ENCODE peak calls at places on chromosomes 4 and X, in five cellular contexts. A, Q, G, T and M are unnamed samples.

GRCh38 chr4:89056953-89057398 is at the start of gene FAM13A:
- DNase-seq in A (no peak), G (peak; percentile 92), Q (no peak), T (peak; percentile 72), M (peak; percentile 93)

GRCh38 chrX:27680726-27681125 is 90.6 kb downstream of the DCAF8L2 start:
- DNase-seq in T (no peak), G (no peak), Q (no peak), A (no peak), M (no peak)

GRCh38 chr4:180828455-180829018 is 1414.7 kb upstream of the TENM3 start:
- DNase-seq in A (peak; percentile 68), T (no peak), G (no peak), Q (peak; percentile 58), M (peak; percentile 27)

GRCh38 chrX:15497865-15498264 is 2.7 kb upstream of the BMX start:
- DNase-seq in G (peak; percentile 25), Q (peak; percentile 93), T (peak; percentile 56), A (peak; percentile 54), M (peak; percentile 81)

GRCh38 chr4:28350485-28350884 is 1489.8 kb downstream of the STIM2 start:
- DNase-seq in A (no peak), G (no peak), Q (no peak), T (no peak), M (no peak)

GRCh38 chrX:16869393-16870094 is 618 bp downstream of the RBBP7 start:
- DNase-seq in G (peak; percentile 19), Q (peak; percentile 82), A (peak; percentile 66), T (peak; percentile 49), M (peak; percentile 57)

GRCh38 chr4:88108747-88109122 is 49.7 kb downstream of the ABCG2 start:
- DNase-seq in T (no peak), Q (no peak), G (no peak), A (no peak), M (no peak)

GRCh38 chr4:47442980-47443379 is 20.5 kb downstream of the COMMD8 start:
- DNase-seq in G (no peak), A (peak; percentile 22), T (no peak), Q (no peak), M (no peak)

GRCh38 chrX:22122510-22122909 is 90.4 kb downstream of the PHEX start:
- DNase-seq in G (peak; percentile 37), T (no peak), Q (no peak), A (no peak), M (no peak)

GRCh38 chr4:8205749-8206611 is 6.9 kb downstream of the SH3TC1 start:
- DNase-seq in T (no peak), G (no peak), Q (no peak), A (peak; percentile 29), M (no peak)

GRCh38 chrX:102548231-102548630 is 31.7 kb upstream of the TMSB15A start:
- DNase-seq in G (no peak), T (no peak), A (no peak), Q (no peak), M (no peak)

GRCh38 chr4:108049406-108049805 is 59.7 kb downstream of the HADH start:
- DNase-seq in A (no peak), G (no peak), T (no peak), Q (no peak), M (no peak)

GRCh38 chrX:43166874-43167273 is 388.9 kb upstream of the PPP1R2C start:
- DNase-seq in Q (no peak), G (no peak), T (no peak), A (no peak), M (no peak)

GRCh38 chrX:40166582-40166981 is 68.8 kb upstream of the BCOR start:
- DNase-seq in T (no peak), A (peak; percentile 80), G (peak; percentile 27), Q (no peak), M (peak; percentile 45)

GRCh38 chr4:80254114-80254513 is 12.3 kb upstream of the FGF5 start:
- DNase-seq in A (no peak), Q (no peak), T (no peak), G (no peak), M (no peak)

GRCh38 chr4:115028682-115029385 is 84.6 kb downstream of the NDST4 start:
- DNase-seq in Q (no peak), T (no peak), G (no peak), A (no peak), M (peak; percentile 59)

GRCh38 chr4:10605746-10606482 is 78.7 kb downstream of the CLNK start:
- DNase-seq in T (no peak), G (no peak), A (no peak), Q (no peak), M (no peak)

GRCh38 chrX:72046447-72046846 is 85.3 kb downstream of the RTL5 start:
- DNase-seq in A (no peak), G (no peak), Q (no peak), T (no peak), M (no peak)
- H3K27ac ChIP-seq in A (no peak overlapping the region), G (peak overlapping the region; percentile 63), Q (no peak overlapping the region), T (peak overlapping the region; percentile 70), M (no peak overlapping the region)

GRCh38 chrX:7117587-7117986 is 29.9 kb upstream of the STS start:
- DNase-seq in A (peak; percentile 47), Q (peak; percentile 83), T (no peak), G (no peak), M (no peak)

GRCh38 chrX:7116081-7116480 is 31.4 kb upstream of the STS start:
- DNase-seq in A (no peak), G (no peak), T (no peak), Q (no peak), M (no peak)

GRCh38 chrX:7115557-7115956 is 32.0 kb upstream of the STS start:
- DNase-seq in T (no peak), G (no peak), A (peak; percentile 27), Q (no peak), M (peak; percentile 77)

GRCh38 chrX:7120578-7121219 is 26.8 kb upstream of the STS start:
- DNase-seq in T (peak; percentile 54), A (no peak), G (no peak), Q (no peak), M (peak; percentile 59)

GRCh38 chrX:7119927-7120577 is 27.5 kb upstream of the STS start:
- DNase-seq in A (no peak), T (no peak), G (no peak), Q (no peak), M (no peak)
- H3K27ac ChIP-seq in A (peak overlapping the region; percentile 85), T (peak overlapping the region; percentile 64), G (no peak overlapping the region), Q (peak overlapping the region; percentile 100), M (no peak overlapping the region)

DNA sequence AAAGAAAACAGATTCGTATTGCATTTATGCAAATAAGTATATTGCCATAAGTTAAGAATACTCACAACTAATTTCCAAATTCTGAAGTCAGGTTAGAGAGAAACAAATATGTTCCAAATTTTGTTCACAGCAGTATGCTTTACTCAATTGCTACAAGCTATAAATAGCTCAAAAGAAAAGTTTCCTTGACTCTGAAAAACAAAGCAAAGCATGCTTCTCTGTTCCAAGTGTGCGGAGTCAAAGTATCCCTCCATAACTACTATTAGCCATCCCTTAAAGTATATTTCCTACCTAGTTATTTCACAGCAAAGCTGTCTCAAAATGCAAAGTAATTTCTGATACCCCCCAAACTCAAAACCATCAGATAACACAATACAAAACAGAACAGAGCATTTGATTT is 47.3 kb downstream of the MGST2 start:
- DNase-seq in T (no peak), Q (no peak), G (no peak), A (no peak), M (no peak)
- H3K27ac ChIP-seq in T (no peak overlapping the region), Q (no peak overlapping the region), G (peak overlapping the region; percentile 53), A (no peak overlapping the region), M (no peak overlapping the region)

DNA sequence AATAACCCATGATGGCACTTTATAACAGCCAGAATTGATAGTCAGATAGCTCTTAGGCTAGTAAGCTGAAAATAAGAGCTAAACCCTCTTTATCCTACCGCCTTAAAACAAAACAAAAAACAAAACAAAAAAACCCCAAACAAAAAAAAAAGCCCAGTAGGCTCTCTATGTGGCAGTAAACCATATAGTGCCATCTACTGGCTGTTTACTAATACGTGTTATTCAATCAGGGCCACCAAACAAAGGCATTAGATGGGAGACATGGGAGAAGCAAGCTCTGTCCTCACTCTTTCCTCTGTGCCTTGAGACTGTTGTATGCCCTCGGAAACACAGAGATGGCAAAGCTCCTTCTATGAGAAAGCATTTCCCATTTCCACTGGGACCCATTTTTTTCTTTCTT is 148.8 kb upstream of the MID1 start:
- DNase-seq in G (no peak), T (no peak), Q (peak; percentile 55), A (peak; percentile 22), M (peak; percentile 57)
- H3K27ac ChIP-seq in G (peak overlapping the region; percentile 52), T (no peak overlapping the region), Q (no peak overlapping the region), A (no peak overlapping the region), M (peak overlapping the region; percentile 96)

GRCh38 chr4:71857713-71858451 is 74.0 kb upstream of the GC start:
- DNase-seq in T (no peak), Q (no peak), G (no peak), A (no peak), M (no peak)
- H3K27ac ChIP-seq in T (no peak overlapping the region), Q (no peak overlapping the region), G (no peak overlapping the region), A (no peak overlapping the region), M (no peak overlapping the region)

GRCh38 chrX:18425199-18426003 is at the start of gene CDKL5:
- DNase-seq in Q (peak; percentile 97), G (peak; percentile 98), T (peak; percentile 97), A (peak; percentile 95), M (peak; percentile 98)
- H3K27ac ChIP-seq in Q (no peak within 1 kb of the TSS), G (peak within 1 kb of the TSS; percentile 81), T (peak within 1 kb of the TSS; percentile 83), A (peak within 1 kb of the TSS; percentile 50), M (peak within 1 kb of the TSS; percentile 30)